ENCODE peak calls at places on chromosomes 12 and 14, in four cellular contexts. H, I, Y and K are unnamed samples.
A peak's percentile ranks its signal among the peaks of the same experiment; 100 is the strongest.

GRCh38 chr12:79534029-79534867 is 156.5 kb downstream of the PAWR start:
- DNase-seq in H (no peak), I (peak; percentile 27), Y (peak; percentile 9), K (peak; percentile 44)

GRCh38 chr14:105076805-105077648 is 11.8 kb upstream of the GPR132 start:
- DNase-seq in H (peak; percentile 68), I (no peak), Y (no peak), K (no peak)

GRCh38 chr12:95671265-95671664 is 119.3 kb downstream of the NTN4 start:
- DNase-seq in H (no peak), I (no peak), Y (no peak), K (no peak)

GRCh38 chr14:72743626-72744025 is 150.3 kb downstream of the DPF3 start:
- DNase-seq in H (no peak), I (peak; percentile 7), Y (no peak), K (no peak)

GRCh38 chr12:113862570-113863454 is 103.3 kb downstream of the RBM19 start:
- DNase-seq in H (no peak), I (peak; percentile 74), Y (peak; percentile 2), K (peak; percentile 71)

GRCh38 chr12:67220065-67220464 is 49.1 kb upstream of the CAND1 start:
- DNase-seq in H (no peak), I (no peak), Y (no peak), K (peak; percentile 3)

GRCh38 chr12:122168492-122168891 is 5.5 kb downstream of the IL31 start:
- DNase-seq in H (no peak), I (no peak), Y (no peak), K (no peak)

GRCh38 chr14:32230181-32230580 is 27.1 kb upstream of the RNU6-8 start:
- DNase-seq in H (no peak), I (peak; percentile 58), Y (peak; percentile 79), K (peak; percentile 14)

GRCh38 chr12:125025836-125026235 is 32.4 kb downstream of the BRI3BP start:
- DNase-seq in H (no peak), I (no peak), Y (no peak), K (no peak)

GRCh38 chr14:68718033-68718725 is 74.7 kb downstream of the ZFP36L1 start:
- DNase-seq in H (no peak), I (no peak), Y (no peak), K (no peak)

GRCh38 chr14:68549057-68549421 is 243.8 kb downstream of the ZFP36L1 start:
- DNase-seq in H (no peak), I (peak; percentile 83), Y (peak; percentile 82), K (peak; percentile 95)

GRCh38 chr12:89185181-89185580 is 167.1 kb downstream of the DUSP6 start:
- DNase-seq in H (no peak), I (no peak), Y (no peak), K (no peak)

GRCh38 chr12:52271157-52271556 is 3.3 kb upstream of the KRT86 start:
- DNase-seq in H (no peak), I (peak; percentile 43), Y (no peak), K (peak; percentile 60)

GRCh38 chr12:15613981-15614380 is 175.2 kb downstream of the EPS8 start:
- DNase-seq in H (no peak), I (peak; percentile 89), Y (no peak), K (no peak)

GRCh38 chr14:31159682-31160296 is 47.8 kb downstream of the HECTD1 start:
- DNase-seq in H (no peak), I (peak; percentile 50), Y (no peak), K (peak; percentile 88)

GRCh38 chr14:94079891-94080605 is 954 bp downstream of the DDX24 start:
- DNase-seq in H (no peak), I (no peak), Y (no peak), K (peak; percentile 14)

GRCh38 chr12:107439101-107439738 is 246.4 kb upstream of the PWP1 start:
- DNase-seq in H (no peak), I (no peak), Y (no peak), K (no peak)

GRCh38 chr14:100684961-100685360 is 41.7 kb upstream of the DLK1 start:
- DNase-seq in H (no peak), I (no peak), Y (no peak), K (no peak)

GRCh38 chr12:57837779-57838562 is 8.6 kb downstream of the CTDSP2 start:
- DNase-seq in H (no peak), I (peak; percentile 68), Y (peak; percentile 53), K (peak; percentile 61)

GRCh38 chr12:116534341-116535121 is 24.6 kb upstream of the MAP1LC3B2 start:
- DNase-seq in H (peak; percentile 56), I (no peak), Y (no peak), K (no peak)

GRCh38 chr12:76303989-76304460 is 44.2 kb downstream of the BBS10 start:
- DNase-seq in H (no peak), I (no peak), Y (no peak), K (peak; percentile 46)

GRCh38 chr12:112007945-112008344 is 5.0 kb downstream of the TMEM116 start:
- DNase-seq in H (no peak), I (no peak), Y (no peak), K (no peak)

GRCh38 chr12:93247313-93248057 is 130.2 kb upstream of the NUDT4 start:
- DNase-seq in H (no peak), I (no peak), Y (no peak), K (no peak)

GRCh38 chr12:56129210-56129691 is 1.2 kb downstream of the ESYT1 start:
- DNase-seq in H (peak; percentile 91), I (peak; percentile 39), Y (peak; percentile 54), K (peak; percentile 53)

GRCh38 chr14:69719501-69719951 is 47.4 kb upstream of the SRSF5 start:
- DNase-seq in H (peak; percentile 12), I (peak; percentile 97), Y (peak; percentile 95), K (peak; percentile 90)

GRCh38 chr14:30330452-30330851 is 228.5 kb upstream of the G2E3 start:
- DNase-seq in H (no peak), I (peak; percentile 2), Y (peak; percentile 5), K (peak; percentile 2)

GRCh38 chr14:93269341-93270068 is 62.4 kb downstream of the UBR7 start:
- DNase-seq in H (no peak), I (peak; percentile 57), Y (peak; percentile 46), K (peak; percentile 61)

GRCh38 chr14:44149597-44149996 is 357.5 kb downstream of the FSCB start:
- DNase-seq in H (no peak), I (no peak), Y (peak; percentile 28), K (peak; percentile 10)

GRCh38 chr14:100222219-100223093 is 16.5 kb upstream of the YY1 start:
- DNase-seq in H (no peak), I (no peak), Y (no peak), K (no peak)

GRCh38 chr12:132245521-132246101 is 83.8 kb downstream of the GALNT9 start:
- DNase-seq in H (peak; percentile 77), I (no peak), Y (no peak), K (no peak)

GRCh38 chr12:3353621-3354020 is 137.4 kb upstream of the PRMT8 start:
- DNase-seq in H (no peak), I (no peak), Y (no peak), K (no peak)

GRCh38 chr14:78005325-78005724 is 164.8 kb upstream of the NRXN3 start:
- DNase-seq in H (no peak), I (peak; percentile 1), Y (peak; percentile 91), K (no peak)

GRCh38 chr14:105883066-105884005 is 357.0 kb downstream of the TMEM121 start:
- DNase-seq in H (peak; percentile 50), I (no peak), Y (no peak), K (no peak)

GRCh38 chr12:51631591-51631990 is 40.6 kb downstream of the SCN8A start:
- DNase-seq in H (no peak), I (peak; percentile 51), Y (peak; percentile 61), K (peak; percentile 46)

GRCh38 chr12:22974865-22975264 is 349.9 kb downstream of the ETNK1 start:
- DNase-seq in H (no peak), I (peak; percentile 81), Y (peak; percentile 79), K (peak; percentile 90)

GRCh38 chr12:126204326-126204725 is 1139.1 kb downstream of the AACS start:
- DNase-seq in H (no peak), I (no peak), Y (no peak), K (no peak)

GRCh38 chr12:27711312-27711682 is 665 bp downstream of the MRPS35 start:
- DNase-seq in H (no peak), I (no peak), Y (peak; percentile 37), K (no peak)

DNA sequence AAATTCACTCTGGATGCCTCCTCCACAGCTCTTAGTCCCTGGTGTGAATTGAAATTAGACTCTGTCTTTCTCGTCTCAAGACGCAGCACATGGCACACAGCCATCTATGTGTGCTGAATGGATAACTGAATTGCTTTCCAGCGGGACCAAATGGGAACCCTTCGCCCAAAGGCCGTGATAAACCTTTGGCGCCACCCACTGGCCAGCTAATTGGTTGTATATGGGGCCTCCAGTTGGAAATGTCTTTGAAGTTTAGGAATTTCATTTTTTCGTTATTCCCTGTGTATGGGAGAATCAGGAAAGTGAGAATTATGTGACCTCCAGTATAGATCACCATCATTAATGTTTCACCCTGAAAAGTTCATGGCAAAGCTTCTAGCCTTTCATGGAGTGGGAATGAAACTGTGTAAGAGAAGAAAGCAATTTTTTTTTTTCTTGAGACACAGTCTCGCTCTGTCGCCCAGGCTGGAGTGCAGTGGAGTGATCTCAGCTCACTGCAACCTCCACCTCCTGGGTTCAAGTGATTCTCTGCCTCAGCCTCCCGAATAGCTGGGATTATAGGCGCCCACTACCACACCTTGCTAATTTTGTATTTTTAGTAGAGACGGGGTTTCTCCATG is 9.8 kb upstream of the HSP90AA1 start:
- DNase-seq in H (no peak), I (peak; percentile 71), Y (peak; percentile 55), K (peak; percentile 80)
- H3K4me3 ChIP-seq in H (no peak overlapping the region), I (no peak overlapping the region), Y (no peak overlapping the region), K (no peak overlapping the region)

DNA sequence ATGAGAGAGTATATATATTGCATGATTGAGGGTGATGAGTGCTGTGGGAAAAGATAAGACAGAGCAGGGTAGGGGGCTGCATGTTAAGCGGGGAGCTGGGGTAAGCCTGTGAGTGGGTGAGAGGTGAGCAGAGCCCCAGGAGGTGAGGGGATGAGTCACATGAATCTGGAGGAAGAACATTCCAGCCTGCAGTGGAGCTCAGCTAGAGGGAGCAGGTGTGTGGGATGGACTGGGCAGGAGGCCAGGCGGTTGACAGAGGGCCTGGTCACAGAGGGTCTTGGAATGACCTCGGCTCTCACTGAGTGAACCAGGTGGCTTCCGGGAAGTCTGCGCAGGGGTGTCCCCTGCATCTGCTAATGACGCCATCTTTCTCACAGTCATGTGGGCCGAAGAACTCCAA is 44.4 kb downstream of the GIT2 start:
- DNase-seq in H (no peak), I (peak; percentile 45), Y (peak; percentile 62), K (peak; percentile 64)
- TF ChIP-seq CTCF in H (no peak), I (no peak), Y (peak; percentile 20), K (no peak)

DNA sequence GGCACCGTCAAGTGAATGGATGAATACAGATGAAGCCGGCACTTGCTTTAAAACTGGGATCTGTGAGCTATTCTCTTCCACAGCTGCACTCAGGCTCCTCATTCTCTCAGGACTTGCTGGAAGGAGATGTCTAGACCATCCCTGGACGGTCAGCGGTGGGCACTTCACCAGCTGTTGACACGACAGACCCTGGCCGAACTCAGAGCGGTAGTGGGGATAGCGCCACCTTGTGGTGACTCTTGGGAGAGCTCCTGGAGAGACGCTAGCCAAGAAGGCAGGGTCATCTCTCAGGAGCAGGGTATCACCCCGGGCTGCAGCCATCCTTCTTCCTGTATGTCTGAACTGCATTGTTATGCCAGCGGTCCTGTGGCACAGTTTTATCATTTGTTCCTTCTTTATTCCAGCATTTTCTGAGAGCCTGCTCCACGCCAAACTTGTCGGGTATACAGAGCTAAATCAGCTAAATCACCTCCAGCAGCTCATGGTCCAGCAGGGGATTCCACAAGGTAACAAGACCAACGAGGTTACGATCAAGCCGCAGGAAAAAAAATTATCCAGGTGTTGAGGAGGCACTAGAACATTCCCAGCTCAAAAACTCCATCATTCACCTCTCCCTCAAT is 10.0 kb downstream of the WNT1 start:
- DNase-seq in H (no peak), I (no peak), Y (no peak), K (peak; percentile 56)
- H3K4me3 ChIP-seq in H (no peak overlapping the region), I (no peak overlapping the region), Y (no peak overlapping the region), K (no peak overlapping the region)

GRCh38 chr14:51704465-51705050 is 52.8 kb downstream of the FRMD6 start:
- DNase-seq in H (no peak), I (no peak), Y (no peak), K (no peak)
- TF ChIP-seq CTCF in H (no peak), I (no peak), Y (no peak), K (no peak)

GRCh38 chr14:24051789-24052655 is at the start of gene CARMIL3:
- DNase-seq in H (peak; percentile 94), I (peak; percentile 32), Y (peak; percentile 30), K (peak; percentile 28)
- H3K4me3 ChIP-seq in H (peak within 1 kb of the TSS; percentile 93), I (peak within 1 kb of the TSS; percentile 56), Y (peak within 1 kb of the TSS; percentile 29), K (peak within 1 kb of the TSS; percentile 59)